ENCODE peak calls at places on chromosomes 3 and 15, in eight cellular contexts. X is Peyer's patch, B is esophagus squamous epithelium, E is transverse colon, Y is IMR-90, V is A549, K is erythroblast, T is breast epithelium. J is an unnamed sample.

GRCh38 chr3:25592510-25592968 is 72.2 kb downstream of the TOP2B start:
- DNase-seq in X (no peak), B (no peak), E (no peak), Y (peak), V (peak), K (peak), T (no peak), J (peak)

GRCh38 chr15:74735305-74735704 is 10.0 kb upstream of the CYP1A1 start:
- DNase-seq in X (no peak), B (no peak), E (no peak), Y (no peak), V (no peak), K (no peak), T (no peak), J (no peak)

GRCh38 chr3:127011270-127011992 is 28.5 kb downstream of the PLXNA1 start:
- DNase-seq in X (no peak), B (no peak), E (no peak), Y (peak), V (no peak), K (no peak), T (no peak), J (no peak)

GRCh38 chr3:8742921-8743605 is 9.5 kb downstream of the CAV3 start:
- DNase-seq in X (no peak), B (no peak), E (no peak), Y (peak), V (peak), K (no peak), T (no peak), J (no peak)

GRCh38 chr3:130935761-130936160 is 41.9 kb downstream of the ATP2C1 start:
- DNase-seq in X (no peak), B (no peak), E (no peak), Y (peak), V (no peak), K (no peak), T (no peak), J (no peak)

GRCh38 chr15:44194397-44195150 is 497 bp downstream of the FRMD5 start:
- DNase-seq in X (peak), B (no peak), E (peak), Y (peak), V (peak), K (peak), T (no peak), J (no peak)

GRCh38 chr15:87736401-87736800 is 520.1 kb downstream of the NTRK3 start:
- DNase-seq in X (no peak), B (no peak), E (no peak), Y (peak), V (no peak), K (no peak), T (no peak), J (no peak)

GRCh38 chr3:101310580-101311375 is 9.6 kb downstream of the IMPG2 start:
- DNase-seq in X (no peak), B (no peak), E (no peak), Y (peak), V (no peak), K (no peak), T (no peak), J (no peak)

GRCh38 chr15:42100021-42100800 is 5.8 kb upstream of the PLA2G4D start:
- DNase-seq in X (no peak), B (no peak), E (no peak), Y (peak), V (no peak), K (no peak), T (no peak), J (no peak)

GRCh38 chr3:24435581-24435980 is 59.1 kb downstream of the THRB start:
- DNase-seq in X (no peak), B (no peak), E (no peak), Y (no peak), V (no peak), K (no peak), T (no peak), J (no peak)

GRCh38 chr15:80072285-80072684 is 12.8 kb downstream of the ZFAND6 start:
- DNase-seq in X (no peak), B (no peak), E (no peak), Y (peak), V (peak), K (peak), T (no peak), J (peak)

GRCh38 chr15:77541421-77542181 is 91.1 kb downstream of the LINGO1 start:
- DNase-seq in X (peak), B (no peak), E (no peak), Y (peak), V (no peak), K (no peak), T (no peak), J (no peak)

GRCh38 chr15:99429681-99430081 is 136.1 kb upstream of the MEF2A start:
- DNase-seq in X (peak), B (no peak), E (peak), Y (no peak), V (no peak), K (no peak), T (peak), J (no peak)

GRCh38 chr3:52770581-52771333 is at the start of gene NEK4:
- DNase-seq in X (peak), B (peak), E (peak), Y (peak), V (peak), K (peak), T (peak), J (peak)
- TF ChIP-seq POLR2A in X (peak), B (peak), E (peak), Y (peak), V (peak), K (peak), T (no peak), J (peak)

DNA sequence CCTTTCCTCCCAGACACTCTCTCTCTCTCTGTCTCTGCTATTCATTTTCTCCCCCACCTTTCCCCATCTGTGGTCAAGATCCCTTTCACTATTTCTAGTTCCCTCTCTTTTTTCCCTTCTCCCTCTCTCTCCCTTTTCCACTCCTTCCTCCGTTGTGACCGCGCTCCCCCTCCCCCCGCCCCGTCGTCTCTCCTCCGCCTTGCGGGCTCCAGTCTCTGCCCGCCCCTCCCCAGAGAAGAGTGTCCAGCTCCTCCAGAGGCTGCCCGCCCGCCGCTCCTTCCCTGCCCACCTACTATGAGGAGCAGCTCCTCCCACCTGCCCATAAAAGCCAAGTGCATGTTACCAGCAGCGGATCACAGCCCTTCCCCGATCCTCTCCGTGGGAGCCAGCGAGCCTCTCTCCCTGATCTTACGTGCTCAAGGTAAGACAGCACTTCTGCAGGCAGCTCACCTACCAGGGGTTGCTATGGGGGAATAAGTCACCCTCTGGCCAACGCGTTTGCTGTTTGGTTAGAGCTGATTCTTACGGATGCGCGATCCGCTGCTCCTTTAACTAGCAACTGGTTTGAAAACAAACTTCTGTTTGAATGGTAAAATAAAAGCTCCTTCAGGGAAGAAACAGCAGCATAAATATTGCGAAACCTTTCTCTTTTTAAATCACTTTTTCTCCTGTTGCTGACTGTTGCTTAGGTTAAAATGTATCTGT is at the start of gene COL8A1:
- DNase-seq in X (no peak), B (no peak), E (peak), Y (peak), V (no peak), K (no peak), T (peak), J (no peak)
- TF ChIP-seq POLR2A in X (no peak), B (no peak), E (no peak), Y (peak), V (no peak), K (no peak), T (no peak), J (no peak)

GRCh38 chr15:82677720-82678323 is 30.7 kb upstream of the CPEB1 start:
- DNase-seq in X (no peak), B (no peak), E (no peak), Y (no peak), V (no peak), K (no peak), T (no peak), J (no peak)

GRCh38 chr15:82674873-82675272 is 27.7 kb upstream of the CPEB1 start:
- DNase-seq in X (no peak), B (no peak), E (no peak), Y (no peak), V (no peak), K (no peak), T (no peak), J (no peak)

GRCh38 chr15:82681371-82681770 is 28.3 kb downstream of the AP3B2 start:
- DNase-seq in X (no peak), B (no peak), E (no peak), Y (no peak), V (no peak), K (no peak), T (no peak), J (no peak)

GRCh38 chr15:82679626-82680199 is 30.0 kb downstream of the AP3B2 start:
- DNase-seq in X (no peak), B (no peak), E (no peak), Y (no peak), V (no peak), K (no peak), T (no peak), J (no peak)

DNA sequence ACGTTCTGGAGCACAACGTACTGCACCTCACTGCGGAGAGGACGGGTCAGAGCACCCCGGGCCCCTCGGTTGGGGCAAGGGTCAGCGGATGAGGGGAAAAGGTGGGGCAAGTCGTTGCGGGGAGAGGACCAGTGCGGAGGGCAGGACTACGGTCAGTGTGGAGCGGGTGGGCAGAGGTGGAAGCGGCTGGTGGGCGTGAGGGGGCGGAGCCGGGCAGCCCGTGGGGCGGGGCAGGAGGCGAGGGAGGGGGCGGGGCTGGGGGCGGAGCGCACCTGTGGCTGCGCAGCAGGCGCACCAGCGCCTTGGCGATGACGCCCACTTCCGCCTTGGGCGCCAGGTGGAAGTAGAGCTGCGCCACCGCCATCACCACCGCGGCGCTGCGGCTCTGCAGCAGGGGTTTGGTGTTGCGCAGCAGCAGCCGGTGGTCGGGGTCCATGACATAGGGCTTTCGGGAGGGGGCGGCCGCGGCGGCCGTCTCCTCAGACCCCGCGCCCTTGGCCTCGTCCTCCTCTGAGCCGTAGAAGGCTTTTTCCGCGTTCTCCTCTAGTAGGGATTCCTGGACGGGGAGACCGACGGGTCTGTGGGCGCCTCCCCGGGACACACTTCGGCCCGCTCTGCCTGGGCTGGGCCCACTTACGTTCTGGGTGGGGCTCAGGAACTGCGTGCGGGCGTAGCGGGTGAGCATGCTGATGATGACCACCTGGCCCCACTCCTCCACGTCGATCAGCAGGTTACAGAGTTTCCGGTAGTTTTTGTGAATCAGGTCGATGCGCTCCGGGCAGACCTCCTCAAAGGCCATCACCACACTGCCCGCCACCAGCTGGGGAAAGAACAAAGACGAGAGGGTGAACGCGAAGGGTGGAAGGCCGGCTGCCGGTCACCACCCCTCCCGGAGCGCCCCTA is 29.2 kb downstream of the AP3B2 start:
- DNase-seq in X (peak), B (no peak), E (peak), Y (no peak), V (peak), K (peak), T (peak), J (no peak)
- TF ChIP-seq POLR2A in X (peak), B (no peak), E (peak), Y (no peak), V (peak), K (no peak), T (peak), J (no peak)

GRCh38 chr3:40456279-40456939 is 730 bp upstream of the RPL14 start:
- DNase-seq in X (no peak), B (no peak), E (no peak), Y (no peak), V (no peak), K (no peak), T (no peak), J (no peak)

GRCh38 chr3:40458473-40458872 is 1.3 kb downstream of the RPL14 start:
- DNase-seq in X (no peak), B (no peak), E (no peak), Y (no peak), V (no peak), K (no peak), T (no peak), J (no peak)

GRCh38 chr3:40453933-40454332 is 3.2 kb upstream of the RPL14 start:
- DNase-seq in X (no peak), B (no peak), E (no peak), Y (no peak), V (no peak), K (no peak), T (no peak), J (no peak)

GRCh38 chr3:40455328-40455727 is 1.8 kb upstream of the RPL14 start:
- DNase-seq in X (no peak), B (no peak), E (no peak), Y (no peak), V (no peak), K (no peak), T (no peak), J (no peak)

DNA sequence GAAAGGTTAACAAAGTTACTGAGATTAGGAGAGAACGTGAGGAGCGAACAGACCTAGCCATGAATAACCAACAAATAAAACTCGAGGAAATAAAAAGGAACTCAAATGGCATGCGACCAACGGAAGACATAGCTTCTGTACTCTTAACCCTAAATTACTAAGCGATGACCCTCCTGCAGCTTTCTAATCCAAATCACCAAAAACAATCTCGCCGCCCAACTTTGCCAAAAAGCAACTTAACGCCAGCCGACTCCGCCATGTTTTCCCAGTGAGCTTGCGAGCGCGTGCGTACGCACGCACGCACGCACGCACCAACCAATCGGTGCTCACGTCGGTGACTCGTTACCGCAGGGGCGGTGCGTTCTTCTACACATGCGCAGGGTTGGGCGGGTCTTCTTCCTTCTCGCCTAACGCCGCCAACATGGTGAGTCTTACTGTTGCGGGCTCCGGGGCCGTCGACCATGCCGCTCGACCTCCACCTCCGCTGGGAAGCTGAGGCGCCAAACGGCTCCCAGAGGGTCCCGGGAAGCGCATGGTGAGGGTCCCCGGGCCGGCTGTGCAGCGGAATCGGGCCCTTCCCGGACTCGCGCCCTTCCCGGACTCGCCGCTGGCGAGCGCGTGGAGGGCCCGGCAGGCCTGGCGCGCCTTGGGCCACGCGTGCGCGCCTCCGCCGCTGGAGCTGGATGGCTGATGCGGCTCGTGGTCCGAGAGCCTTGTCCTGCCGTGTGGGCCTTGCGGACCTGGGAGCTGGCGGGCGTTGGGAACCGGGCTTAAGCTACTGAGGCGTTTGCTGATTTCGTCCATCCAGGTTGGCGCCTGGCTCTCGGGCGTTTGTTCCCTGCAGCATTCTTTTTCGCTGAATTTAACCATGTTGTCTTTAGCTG is at the start of gene RPL14:
- DNase-seq in X (peak), B (peak), E (peak), Y (peak), V (peak), K (peak), T (peak), J (peak)
- TF ChIP-seq POLR2A in X (peak), B (peak), E (peak), Y (peak), V (peak), K (peak), T (peak), J (peak)